ENCODE peak calls at places on chromosomes 3 and 15, in eight cellular contexts. One of them, this sample, is unnamed.

GRCh38 chr3:3110749-3111361 is 681 bp upstream of the IL5RA start:
- DNase-seq in HS-5: no peak
- DNase-seq in PC-9: peak
- DNase-seq in epithelial cell of esophagus: no peak
- DNase-seq in renal cortical epithelial cell: no peak
- DNase-seq in LoVo: no peak
- DNase-seq in mucosa of descending colon: no peak
- DNase-seq in T-cell: no peak
- DNase-seq in this sample: no peak

GRCh38 chr15:85307687-85308045 is 72.7 kb upstream of the AKAP13 start:
- DNase-seq in HS-5: no peak
- DNase-seq in PC-9: no peak
- DNase-seq in epithelial cell of esophagus: peak
- DNase-seq in renal cortical epithelial cell: no peak
- DNase-seq in LoVo: no peak
- DNase-seq in mucosa of descending colon: no peak
- DNase-seq in T-cell: no peak
- DNase-seq in this sample: no peak

GRCh38 chr3:38354588-38355344 is 8.2 kb downstream of the XYLB start:
- DNase-seq in HS-5: no peak
- DNase-seq in PC-9: no peak
- DNase-seq in epithelial cell of esophagus: peak
- DNase-seq in renal cortical epithelial cell: peak
- DNase-seq in LoVo: peak
- DNase-seq in mucosa of descending colon: no peak
- DNase-seq in T-cell: no peak
- DNase-seq in this sample: no peak

GRCh38 chr3:108106031-108106430 is 15.2 kb upstream of the CD47 start:
- DNase-seq in HS-5: peak
- DNase-seq in PC-9: peak
- DNase-seq in epithelial cell of esophagus: no peak
- DNase-seq in renal cortical epithelial cell: no peak
- DNase-seq in LoVo: no peak
- DNase-seq in mucosa of descending colon: no peak
- DNase-seq in T-cell: no peak
- DNase-seq in this sample: peak

GRCh38 chr15:26260517-26261133 is 397.5 kb upstream of the ATP10A start:
- DNase-seq in HS-5: no peak
- DNase-seq in PC-9: no peak
- DNase-seq in epithelial cell of esophagus: peak
- DNase-seq in renal cortical epithelial cell: no peak
- DNase-seq in LoVo: peak
- DNase-seq in mucosa of descending colon: no peak
- DNase-seq in T-cell: no peak
- DNase-seq in this sample: no peak

GRCh38 chr3:55180936-55181535 is 253.2 kb upstream of the LRTM1 start:
- DNase-seq in HS-5: no peak
- DNase-seq in PC-9: no peak
- DNase-seq in epithelial cell of esophagus: peak
- DNase-seq in renal cortical epithelial cell: no peak
- DNase-seq in LoVo: peak
- DNase-seq in mucosa of descending colon: no peak
- DNase-seq in T-cell: no peak
- DNase-seq in this sample: no peak

GRCh38 chr3:168988867-168989266 is 674.6 kb downstream of the MECOM start:
- DNase-seq in HS-5: no peak
- DNase-seq in PC-9: no peak
- DNase-seq in epithelial cell of esophagus: no peak
- DNase-seq in renal cortical epithelial cell: no peak
- DNase-seq in LoVo: no peak
- DNase-seq in mucosa of descending colon: no peak
- DNase-seq in T-cell: no peak
- DNase-seq in this sample: no peak

GRCh38 chr3:19901918-19902317 is 32.1 kb downstream of the EFHB start:
- DNase-seq in HS-5: no peak
- DNase-seq in PC-9: peak
- DNase-seq in epithelial cell of esophagus: peak
- DNase-seq in renal cortical epithelial cell: no peak
- DNase-seq in LoVo: no peak
- DNase-seq in mucosa of descending colon: no peak
- DNase-seq in T-cell: no peak
- DNase-seq in this sample: no peak

GRCh38 chr3:68631810-68632545 is 300.4 kb downstream of the TAFA4 start:
- DNase-seq in HS-5: no peak
- DNase-seq in PC-9: no peak
- DNase-seq in epithelial cell of esophagus: no peak
- DNase-seq in renal cortical epithelial cell: no peak
- DNase-seq in LoVo: no peak
- DNase-seq in mucosa of descending colon: no peak
- DNase-seq in T-cell: no peak
- DNase-seq in this sample: no peak

GRCh38 chr3:141960731-141961130 is 84.3 kb downstream of the ATP1B3 start:
- DNase-seq in HS-5: no peak
- DNase-seq in PC-9: no peak
- DNase-seq in epithelial cell of esophagus: peak
- DNase-seq in renal cortical epithelial cell: no peak
- DNase-seq in LoVo: no peak
- DNase-seq in mucosa of descending colon: no peak
- DNase-seq in T-cell: no peak
- DNase-seq in this sample: no peak

GRCh38 chr3:177812492-177812891 is 615.2 kb upstream of the TBL1XR1 start:
- DNase-seq in HS-5: no peak
- DNase-seq in PC-9: no peak
- DNase-seq in epithelial cell of esophagus: no peak
- DNase-seq in renal cortical epithelial cell: no peak
- DNase-seq in LoVo: no peak
- DNase-seq in mucosa of descending colon: no peak
- DNase-seq in T-cell: no peak
- DNase-seq in this sample: no peak

GRCh38 chr3:13812039-13812438 is 67.8 kb downstream of the WNT7A start:
- DNase-seq in HS-5: no peak
- DNase-seq in PC-9: no peak
- DNase-seq in epithelial cell of esophagus: no peak
- DNase-seq in renal cortical epithelial cell: no peak
- DNase-seq in LoVo: no peak
- DNase-seq in mucosa of descending colon: no peak
- DNase-seq in T-cell: no peak
- DNase-seq in this sample: no peak

GRCh38 chr3:62749130-62749529 is 126.1 kb downstream of the CADPS start:
- DNase-seq in HS-5: no peak
- DNase-seq in PC-9: no peak
- DNase-seq in epithelial cell of esophagus: no peak
- DNase-seq in renal cortical epithelial cell: no peak
- DNase-seq in LoVo: no peak
- DNase-seq in mucosa of descending colon: no peak
- DNase-seq in T-cell: no peak
- DNase-seq in this sample: no peak

GRCh38 chr15:67396109-67396508 is 124.8 kb upstream of the C15orf61 start:
- DNase-seq in HS-5: no peak
- DNase-seq in PC-9: no peak
- DNase-seq in epithelial cell of esophagus: no peak
- DNase-seq in renal cortical epithelial cell: no peak
- DNase-seq in LoVo: no peak
- DNase-seq in mucosa of descending colon: no peak
- DNase-seq in T-cell: no peak
- DNase-seq in this sample: no peak

GRCh38 chr3:138921316-138922292 is 25.3 kb downstream of the FOXL2 start:
- DNase-seq in HS-5: peak
- DNase-seq in PC-9: peak
- DNase-seq in epithelial cell of esophagus: peak
- DNase-seq in renal cortical epithelial cell: peak
- DNase-seq in LoVo: peak
- DNase-seq in mucosa of descending colon: no peak
- DNase-seq in T-cell: no peak
- DNase-seq in this sample: peak

GRCh38 chr3:105137911-105138310 is 228.8 kb upstream of the ALCAM start:
- DNase-seq in HS-5: no peak
- DNase-seq in PC-9: no peak
- DNase-seq in epithelial cell of esophagus: no peak
- DNase-seq in renal cortical epithelial cell: no peak
- DNase-seq in LoVo: no peak
- DNase-seq in mucosa of descending colon: no peak
- DNase-seq in T-cell: no peak
- DNase-seq in this sample: no peak

GRCh38 chr3:89488800-89489580 is 381.6 kb downstream of the EPHA3 start:
- DNase-seq in HS-5: no peak
- DNase-seq in PC-9: no peak
- DNase-seq in epithelial cell of esophagus: no peak
- DNase-seq in renal cortical epithelial cell: no peak
- DNase-seq in LoVo: no peak
- DNase-seq in mucosa of descending colon: no peak
- DNase-seq in T-cell: no peak
- DNase-seq in this sample: no peak

GRCh38 chr3:58497074-58497473 is 5.2 kb downstream of the KCTD6 start:
- DNase-seq in HS-5: no peak
- DNase-seq in PC-9: no peak
- DNase-seq in epithelial cell of esophagus: peak
- DNase-seq in renal cortical epithelial cell: peak
- DNase-seq in LoVo: no peak
- DNase-seq in mucosa of descending colon: no peak
- DNase-seq in T-cell: no peak
- DNase-seq in this sample: no peak

GRCh38 chr15:77014137-77015081 is 19.5 kb downstream of the PSTPIP1 start:
- DNase-seq in HS-5: no peak
- DNase-seq in PC-9: no peak
- DNase-seq in epithelial cell of esophagus: no peak
- DNase-seq in renal cortical epithelial cell: no peak
- DNase-seq in LoVo: no peak
- DNase-seq in mucosa of descending colon: peak
- DNase-seq in T-cell: no peak
- DNase-seq in this sample: no peak

GRCh38 chr15:81492303-81492702 is 118.3 kb upstream of the TMC3 start:
- DNase-seq in HS-5: no peak
- DNase-seq in PC-9: no peak
- DNase-seq in epithelial cell of esophagus: peak
- DNase-seq in renal cortical epithelial cell: no peak
- DNase-seq in LoVo: no peak
- DNase-seq in mucosa of descending colon: no peak
- DNase-seq in T-cell: no peak
- DNase-seq in this sample: no peak

GRCh38 chr3:60707452-60708020 is 543.7 kb downstream of the FHIT start:
- DNase-seq in HS-5: no peak
- DNase-seq in PC-9: no peak
- DNase-seq in epithelial cell of esophagus: no peak
- DNase-seq in renal cortical epithelial cell: no peak
- DNase-seq in LoVo: no peak
- DNase-seq in mucosa of descending colon: no peak
- DNase-seq in T-cell: no peak
- DNase-seq in this sample: no peak

GRCh38 chr3:190903156-190903555 is 40.7 kb upstream of the GMNC start:
- DNase-seq in HS-5: no peak
- DNase-seq in PC-9: no peak
- DNase-seq in epithelial cell of esophagus: no peak
- DNase-seq in renal cortical epithelial cell: no peak
- DNase-seq in LoVo: no peak
- DNase-seq in mucosa of descending colon: no peak
- DNase-seq in T-cell: no peak
- DNase-seq in this sample: no peak

GRCh38 chr15:61621146-61621545 is 392.0 kb upstream of the RORA start:
- DNase-seq in HS-5: peak
- DNase-seq in PC-9: no peak
- DNase-seq in epithelial cell of esophagus: peak
- DNase-seq in renal cortical epithelial cell: no peak
- DNase-seq in LoVo: peak
- DNase-seq in mucosa of descending colon: no peak
- DNase-seq in T-cell: no peak
- DNase-seq in this sample: no peak

GRCh38 chr3:147925272-147925671 is 516.1 kb downstream of the ZIC1 start:
- DNase-seq in HS-5: no peak
- DNase-seq in PC-9: no peak
- DNase-seq in epithelial cell of esophagus: no peak
- DNase-seq in renal cortical epithelial cell: no peak
- DNase-seq in LoVo: no peak
- DNase-seq in mucosa of descending colon: no peak
- DNase-seq in T-cell: no peak
- DNase-seq in this sample: no peak

GRCh38 chr3:66606868-66607267 is 106.0 kb upstream of the LRIG1 start:
- DNase-seq in HS-5: no peak
- DNase-seq in PC-9: no peak
- DNase-seq in epithelial cell of esophagus: no peak
- DNase-seq in renal cortical epithelial cell: no peak
- DNase-seq in LoVo: no peak
- DNase-seq in mucosa of descending colon: no peak
- DNase-seq in T-cell: no peak
- DNase-seq in this sample: no peak

GRCh38 chr3:38454884-38455638 is 1.4 kb downstream of the ACVR2B start:
- DNase-seq in HS-5: peak
- DNase-seq in PC-9: peak
- DNase-seq in epithelial cell of esophagus: peak
- DNase-seq in renal cortical epithelial cell: peak
- DNase-seq in LoVo: peak
- DNase-seq in mucosa of descending colon: peak
- DNase-seq in T-cell: no peak
- DNase-seq in this sample: peak

GRCh38 chr3:185711255-185711870 is 113.5 kb downstream of the IGF2BP2 start:
- DNase-seq in HS-5: no peak
- DNase-seq in PC-9: no peak
- DNase-seq in epithelial cell of esophagus: peak
- DNase-seq in renal cortical epithelial cell: no peak
- DNase-seq in LoVo: no peak
- DNase-seq in mucosa of descending colon: no peak
- DNase-seq in T-cell: no peak
- DNase-seq in this sample: no peak

GRCh38 chr3:8501388-8502131 is at the start of gene LMCD1:
- DNase-seq in HS-5: peak
- DNase-seq in PC-9: peak
- DNase-seq in epithelial cell of esophagus: peak
- DNase-seq in renal cortical epithelial cell: peak
- DNase-seq in LoVo: peak
- DNase-seq in mucosa of descending colon: peak
- DNase-seq in T-cell: peak
- DNase-seq in this sample: peak

GRCh38 chr15:63827113-63827512 is 6.6 kb downstream of the HERC1 start:
- DNase-seq in HS-5: no peak
- DNase-seq in PC-9: no peak
- DNase-seq in epithelial cell of esophagus: no peak
- DNase-seq in renal cortical epithelial cell: no peak
- DNase-seq in LoVo: no peak
- DNase-seq in mucosa of descending colon: no peak
- DNase-seq in T-cell: no peak
- DNase-seq in this sample: no peak

GRCh38 chr3:134065836-134066538 is 36.3 kb upstream of the SLCO2A1 start:
- DNase-seq in HS-5: no peak
- DNase-seq in PC-9: no peak
- DNase-seq in epithelial cell of esophagus: no peak
- DNase-seq in renal cortical epithelial cell: no peak
- DNase-seq in LoVo: no peak
- DNase-seq in mucosa of descending colon: no peak
- DNase-seq in T-cell: no peak
- DNase-seq in this sample: no peak

GRCh38 chr3:67804089-67804488 is 149.7 kb upstream of the SUCLG2 start:
- DNase-seq in HS-5: no peak
- DNase-seq in PC-9: no peak
- DNase-seq in epithelial cell of esophagus: no peak
- DNase-seq in renal cortical epithelial cell: peak
- DNase-seq in LoVo: no peak
- DNase-seq in mucosa of descending colon: no peak
- DNase-seq in T-cell: no peak
- DNase-seq in this sample: no peak

GRCh38 chr15:62782100-62782791 is 260.3 kb upstream of the TPM1 start:
- DNase-seq in HS-5: no peak
- DNase-seq in PC-9: peak
- DNase-seq in epithelial cell of esophagus: peak
- DNase-seq in renal cortical epithelial cell: peak
- DNase-seq in LoVo: peak
- DNase-seq in mucosa of descending colon: no peak
- DNase-seq in T-cell: no peak
- DNase-seq in this sample: peak

GRCh38 chr3:111989061-111989678 is 9.6 kb upstream of the TAGLN3 start:
- DNase-seq in HS-5: no peak
- DNase-seq in PC-9: peak
- DNase-seq in epithelial cell of esophagus: peak
- DNase-seq in renal cortical epithelial cell: peak
- DNase-seq in LoVo: peak
- DNase-seq in mucosa of descending colon: no peak
- DNase-seq in T-cell: no peak
- DNase-seq in this sample: peak

GRCh38 chr3:106635271-106635670 is 742.0 kb upstream of the CCDC54 start:
- DNase-seq in HS-5: peak
- DNase-seq in PC-9: no peak
- DNase-seq in epithelial cell of esophagus: peak
- DNase-seq in renal cortical epithelial cell: peak
- DNase-seq in LoVo: no peak
- DNase-seq in mucosa of descending colon: no peak
- DNase-seq in T-cell: no peak
- DNase-seq in this sample: peak

This sample was measured in RCC 7860.